ENCODE peak calls at places on chromosomes 5 and 9, in ten cellular contexts. N, F, L, R, V, T, H, Q, Z and I are unnamed samples.

GRCh38 chr5:166618555-166618954 is 1672.9 kb upstream of the WWC1 start:
- DNase-seq in N (no peak), F (no peak), L (peak), R (no peak), V (no peak), T (no peak), H (no peak), Q (peak), Z (no peak), I (no peak)

GRCh38 chr5:76660360-76660759 is 37.2 kb upstream of the F2RL2 start:
- DNase-seq in N (no peak), F (peak), L (no peak), R (no peak), V (no peak), T (peak), H (peak), Q (no peak), Z (peak), I (no peak)

GRCh38 chr5:58314356-58315045 is 145.4 kb downstream of the PLK2 start:
- DNase-seq in N (no peak), F (no peak), L (no peak), R (no peak), V (no peak), T (peak), H (no peak), Q (no peak), Z (no peak), I (no peak)

GRCh38 chr5:131525805-131526204 is 109.2 kb downstream of the RAPGEF6 start:
- DNase-seq in N (no peak), F (peak), L (no peak), R (no peak), V (no peak), T (peak), H (no peak), Q (no peak), Z (peak), I (no peak)

GRCh38 chr9:72356019-72356653 is 8.9 kb downstream of the ZFAND5 start:
- DNase-seq in N (no peak), F (peak), L (no peak), R (no peak), V (no peak), T (peak), H (peak), Q (no peak), Z (peak), I (peak)

GRCh38 chr5:61330879-61331406 is 1.1 kb upstream of the ZSWIM6 start:
- DNase-seq in N (no peak), F (peak), L (peak), R (peak), V (peak), T (peak), H (peak), Q (peak), Z (peak), I (peak)

GRCh38 chr5:140734354-140734753 is 34.1 kb downstream of the ZMAT2 start:
- DNase-seq in N (no peak), F (peak), L (no peak), R (no peak), V (no peak), T (peak), H (peak), Q (peak), Z (no peak), I (no peak)

GRCh38 chr5:80255425-80255751 is 460 bp downstream of the SERINC5 start:
- DNase-seq in N (no peak), F (peak), L (peak), R (peak), V (no peak), T (peak), H (peak), Q (peak), Z (peak), I (peak)

GRCh38 chr5:65194871-65195270 is 286.8 kb downstream of the ADAMTS6 start:
- DNase-seq in N (no peak), F (no peak), L (no peak), R (no peak), V (no peak), T (peak), H (no peak), Q (no peak), Z (no peak), I (no peak)

GRCh38 chr9:11931109-11931508 is 762.1 kb upstream of the TYRP1 start:
- DNase-seq in N (no peak), F (no peak), L (no peak), R (no peak), V (no peak), T (peak), H (peak), Q (no peak), Z (peak), I (peak)

GRCh38 chr9:98989036-98990000 is 45.6 kb downstream of the COL15A1 start:
- DNase-seq in N (no peak), F (peak), L (peak), R (peak), V (no peak), T (peak), H (peak), Q (peak), Z (peak), I (peak)

GRCh38 chr5:72410896-72411295 is 90.7 kb downstream of the PTCD2 start:
- DNase-seq in N (no peak), F (no peak), L (no peak), R (no peak), V (no peak), T (peak), H (peak), Q (no peak), Z (peak), I (no peak)

GRCh38 chr5:167442922-167443321 is 848.5 kb upstream of the WWC1 start:
- DNase-seq in N (no peak), F (no peak), L (no peak), R (no peak), V (no peak), T (no peak), H (peak), Q (no peak), Z (peak), I (peak)

GRCh38 chr5:42591026-42591425 is 165.6 kb upstream of the CCDC152 start:
- DNase-seq in N (no peak), F (no peak), L (no peak), R (no peak), V (no peak), T (peak), H (no peak), Q (no peak), Z (peak), I (no peak)

GRCh38 chr9:109683521-109683920 is 96.5 kb upstream of the PALM2AKAP2 start:
- DNase-seq in N (no peak), F (no peak), L (no peak), R (no peak), V (no peak), T (no peak), H (no peak), Q (no peak), Z (no peak), I (peak)

GRCh38 chr5:142828797-142829535 is 58.8 kb downstream of the ARHGAP26 start:
- DNase-seq in N (no peak), F (no peak), L (no peak), R (no peak), V (no peak), T (no peak), H (no peak), Q (no peak), Z (no peak), I (no peak)

GRCh38 chr5:171093598-171093997 is 215.4 kb upstream of the TLX3 start:
- DNase-seq in N (no peak), F (no peak), L (no peak), R (no peak), V (no peak), T (no peak), H (peak), Q (no peak), Z (no peak), I (no peak)

GRCh38 chr9:109035684-109036423 is 22.6 kb upstream of the CTNNAL1 start:
- DNase-seq in N (no peak), F (peak), L (no peak), R (no peak), V (no peak), T (peak), H (peak), Q (no peak), Z (peak), I (peak)

GRCh38 chr5:932151-932627 is 39.5 kb downstream of the TRIP13 start:
- DNase-seq in N (no peak), F (no peak), L (no peak), R (peak), V (peak), T (no peak), H (no peak), Q (no peak), Z (no peak), I (no peak)

GRCh38 chr5:9505215-9505614 is 40.7 kb downstream of the SEMA5A start:
- DNase-seq in N (no peak), F (no peak), L (no peak), R (no peak), V (no peak), T (no peak), H (peak), Q (no peak), Z (no peak), I (no peak)

GRCh38 chr9:81028504-81028903 is 660.8 kb downstream of the TLE1 start:
- DNase-seq in N (no peak), F (no peak), L (no peak), R (no peak), V (no peak), T (peak), H (peak), Q (no peak), Z (peak), I (peak)

GRCh38 chr5:138469540-138470321 is 4.5 kb downstream of the EGR1 start:
- DNase-seq in N (peak), F (peak), L (peak), R (no peak), V (no peak), T (no peak), H (peak), Q (peak), Z (peak), I (peak)

GRCh38 chr9:121192959-121193645 is 8.6 kb downstream of the RAB14 start:
- DNase-seq in N (no peak), F (no peak), L (no peak), R (no peak), V (no peak), T (no peak), H (peak), Q (no peak), Z (peak), I (peak)

GRCh38 chr9:38133595-38133994 is 64.6 kb upstream of the SHB start:
- DNase-seq in N (no peak), F (no peak), L (no peak), R (no peak), V (no peak), T (no peak), H (no peak), Q (no peak), Z (no peak), I (no peak)

GRCh38 chr5:146825033-146825432 is 53.5 kb downstream of the PPP2R2B start:
- DNase-seq in N (no peak), F (peak), L (peak), R (no peak), V (no peak), T (peak), H (peak), Q (peak), Z (peak), I (peak)

GRCh38 chr9:101478444-101478843 is 42.9 kb upstream of the ALDOB start:
- DNase-seq in N (no peak), F (no peak), L (no peak), R (no peak), V (no peak), T (no peak), H (no peak), Q (no peak), Z (no peak), I (no peak)

GRCh38 chr9:15244001-15244441 is 63.0 kb downstream of the TTC39B start:
- DNase-seq in N (no peak), F (no peak), L (no peak), R (no peak), V (no peak), T (peak), H (peak), Q (no peak), Z (peak), I (peak)

GRCh38 chr9:15246243-15246642 is 60.8 kb downstream of the TTC39B start:
- DNase-seq in N (no peak), F (no peak), L (no peak), R (no peak), V (no peak), T (no peak), H (no peak), Q (no peak), Z (no peak), I (no peak)

GRCh38 chr9:15239816-15240215 is 67.2 kb downstream of the TTC39B start:
- DNase-seq in N (no peak), F (no peak), L (no peak), R (no peak), V (no peak), T (peak), H (no peak), Q (no peak), Z (no peak), I (no peak)

GRCh38 chr9:15240927-15241326 is 66.1 kb downstream of the TTC39B start:
- DNase-seq in N (no peak), F (no peak), L (no peak), R (no peak), V (no peak), T (no peak), H (no peak), Q (no peak), Z (no peak), I (no peak)

GRCh38 chr9:15243086-15243485 is 63.9 kb downstream of the TTC39B start:
- DNase-seq in N (no peak), F (no peak), L (no peak), R (no peak), V (no peak), T (peak), H (no peak), Q (no peak), Z (no peak), I (peak)
- TF ChIP-seq CTCF in N (no peak), F (no peak), L (no peak), R (no peak), V (no peak), T (no peak), H (no peak), Q (no peak), Z (no peak), I (no peak)

DNA sequence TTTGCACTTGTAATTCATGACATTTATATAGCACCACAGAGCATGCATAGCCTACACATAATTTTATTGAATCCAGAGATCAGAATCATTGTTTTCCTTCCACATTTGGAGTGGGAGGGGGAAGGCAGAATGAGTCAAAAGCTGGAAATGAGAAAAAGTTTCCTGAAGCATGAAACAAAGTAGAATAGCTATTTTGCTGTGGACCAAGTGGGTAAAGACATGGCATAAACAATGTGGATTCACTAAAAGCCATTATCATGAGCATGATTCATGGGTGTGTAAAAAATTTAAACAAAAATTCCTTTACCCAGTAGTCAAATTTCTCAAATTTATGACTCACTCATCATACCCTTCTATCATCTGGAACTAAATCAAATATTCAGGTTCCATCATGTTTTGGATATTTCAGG is 97.9 kb downstream of the YIPF5 start:
- DNase-seq in N (no peak), F (peak), L (no peak), R (no peak), V (no peak), T (peak), H (peak), Q (no peak), Z (peak), I (peak)
- H3K4me3 ChIP-seq in N (no peak), F (no peak), L (no peak), R (no peak), V (no peak), T (no peak), H (no peak), Q (no peak), Z (no peak), I (no peak)

GRCh38 chr9:94167055-94167346 is 82.7 kb downstream of the PTPDC1 start:
- DNase-seq in N (no peak), F (no peak), L (no peak), R (no peak), V (no peak), T (no peak), H (no peak), Q (peak), Z (no peak), I (no peak)
- TF ChIP-seq CTCF in N (no peak), F (no peak), L (peak), R (no peak), V (no peak), T (peak), H (peak), Q (no peak), Z (peak), I (no peak)

GRCh38 chr5:168446987-168447386 is 39.3 kb upstream of the RARS1 start:
- DNase-seq in N (no peak), F (no peak), L (no peak), R (no peak), V (no peak), T (no peak), H (no peak), Q (no peak), Z (no peak), I (no peak)
- H3K4me3 ChIP-seq in N (no peak), F (no peak), L (no peak), R (no peak), V (no peak), T (no peak), H (no peak), Q (no peak), Z (no peak), I (no peak)

GRCh38 chr5:7902201-7902600 is 33.3 kb downstream of the MTRR start:
- DNase-seq in N (no peak), F (no peak), L (no peak), R (no peak), V (no peak), T (peak), H (no peak), Q (no peak), Z (no peak), I (no peak)

GRCh38 chr5:7894860-7895259 is 25.9 kb downstream of the MTRR start:
- DNase-seq in N (no peak), F (no peak), L (no peak), R (no peak), V (no peak), T (no peak), H (no peak), Q (no peak), Z (no peak), I (no peak)

GRCh38 chr5:7894439-7894838 is 25.5 kb downstream of the MTRR start:
- DNase-seq in N (no peak), F (no peak), L (no peak), R (no peak), V (no peak), T (no peak), H (no peak), Q (no peak), Z (no peak), I (no peak)

GRCh38 chr5:7897014-7897600 is 28.2 kb downstream of the MTRR start:
- DNase-seq in N (peak), F (peak), L (peak), R (no peak), V (no peak), T (peak), H (peak), Q (peak), Z (peak), I (peak)
- TF ChIP-seq CTCF in N (peak), F (peak), L (peak), R (no peak), V (no peak), T (peak), H (peak), Q (peak), Z (peak), I (peak)